ENCODE peak calls at places on chromosomes 6 and 20, in nine cellular contexts. One of them, this sample, is unnamed.
A peak's percentile ranks its signal among the peaks of the same experiment; 100 is the strongest.

GRCh38 chr6:37212268-37212667 is 42.3 kb downstream of the PIM1 start:
- DNase-seq in activated T-helper 1 cell treated with anti-CD3 and anti-CD28 coated beads, Interleukin-12 subunit alpha, Interleukin-12 subunit beta, Interleukin-2, Interleukin-4 antibody, amounts not matched to agents 30 ng/mL and 10 ng/mL and 1 ng/mL, durations not matched to agents 14 hours and 24 hours and 36 hours: no peak
- DNase-seq in CD8-positive, alpha-beta memory T cell: no peak
- DNase-seq in stimulated activated CD8-positive, alpha-beta memory T cell treated with anti-CD3 and anti-CD28 coated beads, Interleukin-7, amount 100 ng/mL, for 24 hours: no peak
- DNase-seq in small intestine: no peak
- DNase-seq in kidney tubule cell: peak; percentile 27
- DNase-seq in gastrocnemius medialis: no peak
- DNase-seq in bronchial epithelial cell: no peak
- DNase-seq in HEK293T: no peak
- DNase-seq in this sample: no peak

GRCh38 chr6:42347456-42347855 is 104.3 kb downstream of the TRERF1 start:
- DNase-seq in activated T-helper 1 cell treated with anti-CD3 and anti-CD28 coated beads, Interleukin-12 subunit alpha, Interleukin-12 subunit beta, Interleukin-2, Interleukin-4 antibody, amounts not matched to agents 30 ng/mL and 10 ng/mL and 1 ng/mL, durations not matched to agents 14 hours and 24 hours and 36 hours: no peak
- DNase-seq in CD8-positive, alpha-beta memory T cell: no peak
- DNase-seq in stimulated activated CD8-positive, alpha-beta memory T cell treated with anti-CD3 and anti-CD28 coated beads, Interleukin-7, amount 100 ng/mL, for 24 hours: no peak
- DNase-seq in small intestine: no peak
- DNase-seq in kidney tubule cell: no peak
- DNase-seq in gastrocnemius medialis: no peak
- DNase-seq in bronchial epithelial cell: no peak
- DNase-seq in HEK293T: no peak
- DNase-seq in this sample: no peak

GRCh38 chr6:133218831-133219230 is 22.3 kb upstream of the EYA4 start:
- DNase-seq in activated T-helper 1 cell treated with anti-CD3 and anti-CD28 coated beads, Interleukin-12 subunit alpha, Interleukin-12 subunit beta, Interleukin-2, Interleukin-4 antibody, amounts not matched to agents 30 ng/mL and 10 ng/mL and 1 ng/mL, durations not matched to agents 14 hours and 24 hours and 36 hours: no peak
- DNase-seq in CD8-positive, alpha-beta memory T cell: no peak
- DNase-seq in stimulated activated CD8-positive, alpha-beta memory T cell treated with anti-CD3 and anti-CD28 coated beads, Interleukin-7, amount 100 ng/mL, for 24 hours: no peak
- DNase-seq in small intestine: no peak
- DNase-seq in kidney tubule cell: peak; percentile 3
- DNase-seq in gastrocnemius medialis: no peak
- DNase-seq in bronchial epithelial cell: peak; percentile 63
- DNase-seq in HEK293T: no peak
- DNase-seq in this sample: no peak

GRCh38 chr6:108748959-108749358 is 99.3 kb upstream of the ARMC2 start:
- DNase-seq in activated T-helper 1 cell treated with anti-CD3 and anti-CD28 coated beads, Interleukin-12 subunit alpha, Interleukin-12 subunit beta, Interleukin-2, Interleukin-4 antibody, amounts not matched to agents 30 ng/mL and 10 ng/mL and 1 ng/mL, durations not matched to agents 14 hours and 24 hours and 36 hours: no peak
- DNase-seq in CD8-positive, alpha-beta memory T cell: no peak
- DNase-seq in stimulated activated CD8-positive, alpha-beta memory T cell treated with anti-CD3 and anti-CD28 coated beads, Interleukin-7, amount 100 ng/mL, for 24 hours: no peak
- DNase-seq in small intestine: no peak
- DNase-seq in kidney tubule cell: no peak
- DNase-seq in gastrocnemius medialis: no peak
- DNase-seq in bronchial epithelial cell: peak; percentile 50
- DNase-seq in HEK293T: no peak
- DNase-seq in this sample: no peak

GRCh38 chr6:107357842-107358241 is 101.5 kb downstream of the PDSS2 start:
- DNase-seq in activated T-helper 1 cell treated with anti-CD3 and anti-CD28 coated beads, Interleukin-12 subunit alpha, Interleukin-12 subunit beta, Interleukin-2, Interleukin-4 antibody, amounts not matched to agents 30 ng/mL and 10 ng/mL and 1 ng/mL, durations not matched to agents 14 hours and 24 hours and 36 hours: no peak
- DNase-seq in CD8-positive, alpha-beta memory T cell: no peak
- DNase-seq in stimulated activated CD8-positive, alpha-beta memory T cell treated with anti-CD3 and anti-CD28 coated beads, Interleukin-7, amount 100 ng/mL, for 24 hours: no peak
- DNase-seq in small intestine: no peak
- DNase-seq in kidney tubule cell: no peak
- DNase-seq in gastrocnemius medialis: no peak
- DNase-seq in bronchial epithelial cell: no peak
- DNase-seq in HEK293T: no peak
- DNase-seq in this sample: no peak

GRCh38 chr6:144338951-144339681 is 54.0 kb downstream of the UTRN start:
- DNase-seq in activated T-helper 1 cell treated with anti-CD3 and anti-CD28 coated beads, Interleukin-12 subunit alpha, Interleukin-12 subunit beta, Interleukin-2, Interleukin-4 antibody, amounts not matched to agents 30 ng/mL and 10 ng/mL and 1 ng/mL, durations not matched to agents 14 hours and 24 hours and 36 hours: no peak
- DNase-seq in CD8-positive, alpha-beta memory T cell: no peak
- DNase-seq in stimulated activated CD8-positive, alpha-beta memory T cell treated with anti-CD3 and anti-CD28 coated beads, Interleukin-7, amount 100 ng/mL, for 24 hours: no peak
- DNase-seq in small intestine: no peak
- DNase-seq in kidney tubule cell: no peak
- DNase-seq in gastrocnemius medialis: no peak
- DNase-seq in bronchial epithelial cell: no peak
- DNase-seq in HEK293T: no peak
- DNase-seq in this sample: no peak

GRCh38 chr6:32639440-32640394 is 2.5 kb downstream of the HLA-DQA1 start:
- DNase-seq in activated T-helper 1 cell treated with anti-CD3 and anti-CD28 coated beads, Interleukin-12 subunit alpha, Interleukin-12 subunit beta, Interleukin-2, Interleukin-4 antibody, amounts not matched to agents 30 ng/mL and 10 ng/mL and 1 ng/mL, durations not matched to agents 14 hours and 24 hours and 36 hours: no peak
- DNase-seq in CD8-positive, alpha-beta memory T cell: no peak
- DNase-seq in stimulated activated CD8-positive, alpha-beta memory T cell treated with anti-CD3 and anti-CD28 coated beads, Interleukin-7, amount 100 ng/mL, for 24 hours: no peak
- DNase-seq in small intestine: no peak
- DNase-seq in kidney tubule cell: no peak
- DNase-seq in gastrocnemius medialis: no peak
- DNase-seq in bronchial epithelial cell: no peak
- DNase-seq in HEK293T: no peak
- DNase-seq in this sample: no peak

GRCh38 chr20:31747640-31748039 is 8.6 kb downstream of the TPX2 start:
- DNase-seq in activated T-helper 1 cell treated with anti-CD3 and anti-CD28 coated beads, Interleukin-12 subunit alpha, Interleukin-12 subunit beta, Interleukin-2, Interleukin-4 antibody, amounts not matched to agents 30 ng/mL and 10 ng/mL and 1 ng/mL, durations not matched to agents 14 hours and 24 hours and 36 hours: no peak
- DNase-seq in CD8-positive, alpha-beta memory T cell: no peak
- DNase-seq in stimulated activated CD8-positive, alpha-beta memory T cell treated with anti-CD3 and anti-CD28 coated beads, Interleukin-7, amount 100 ng/mL, for 24 hours: no peak
- DNase-seq in small intestine: no peak
- DNase-seq in kidney tubule cell: no peak
- DNase-seq in gastrocnemius medialis: peak; percentile 76
- DNase-seq in bronchial epithelial cell: no peak
- DNase-seq in HEK293T: no peak
- DNase-seq in this sample: peak; percentile 54

GRCh38 chr6:156587751-156588301 is 189.4 kb upstream of the ARID1B start:
- DNase-seq in activated T-helper 1 cell treated with anti-CD3 and anti-CD28 coated beads, Interleukin-12 subunit alpha, Interleukin-12 subunit beta, Interleukin-2, Interleukin-4 antibody, amounts not matched to agents 30 ng/mL and 10 ng/mL and 1 ng/mL, durations not matched to agents 14 hours and 24 hours and 36 hours: no peak
- DNase-seq in CD8-positive, alpha-beta memory T cell: no peak
- DNase-seq in stimulated activated CD8-positive, alpha-beta memory T cell treated with anti-CD3 and anti-CD28 coated beads, Interleukin-7, amount 100 ng/mL, for 24 hours: no peak
- DNase-seq in small intestine: no peak
- DNase-seq in kidney tubule cell: peak; percentile 8
- DNase-seq in gastrocnemius medialis: no peak
- DNase-seq in bronchial epithelial cell: peak; percentile 62
- DNase-seq in HEK293T: no peak
- DNase-seq in this sample: no peak

GRCh38 chr6:52839124-52840055 is 1.2 kb downstream of the GSTA5 start:
- DNase-seq in activated T-helper 1 cell treated with anti-CD3 and anti-CD28 coated beads, Interleukin-12 subunit alpha, Interleukin-12 subunit beta, Interleukin-2, Interleukin-4 antibody, amounts not matched to agents 30 ng/mL and 10 ng/mL and 1 ng/mL, durations not matched to agents 14 hours and 24 hours and 36 hours: peak; percentile 2
- DNase-seq in CD8-positive, alpha-beta memory T cell: peak; percentile 8
- DNase-seq in stimulated activated CD8-positive, alpha-beta memory T cell treated with anti-CD3 and anti-CD28 coated beads, Interleukin-7, amount 100 ng/mL, for 24 hours: peak; percentile 10
- DNase-seq in small intestine: peak; percentile 89
- DNase-seq in kidney tubule cell: peak; percentile 82
- DNase-seq in gastrocnemius medialis: no peak
- DNase-seq in bronchial epithelial cell: peak; percentile 77
- DNase-seq in HEK293T: peak; percentile 80
- DNase-seq in this sample: no peak

GRCh38 chr6:75296811-75297779 is 12.5 kb upstream of the TMEM30A start:
- DNase-seq in activated T-helper 1 cell treated with anti-CD3 and anti-CD28 coated beads, Interleukin-12 subunit alpha, Interleukin-12 subunit beta, Interleukin-2, Interleukin-4 antibody, amounts not matched to agents 30 ng/mL and 10 ng/mL and 1 ng/mL, durations not matched to agents 14 hours and 24 hours and 36 hours: no peak
- DNase-seq in CD8-positive, alpha-beta memory T cell: no peak
- DNase-seq in stimulated activated CD8-positive, alpha-beta memory T cell treated with anti-CD3 and anti-CD28 coated beads, Interleukin-7, amount 100 ng/mL, for 24 hours: no peak
- DNase-seq in small intestine: peak; percentile 68
- DNase-seq in kidney tubule cell: peak; percentile 72
- DNase-seq in gastrocnemius medialis: no peak
- DNase-seq in bronchial epithelial cell: peak; percentile 73
- DNase-seq in HEK293T: peak; percentile 23
- DNase-seq in this sample: no peak

GRCh38 chr6:107441706-107442105 is 17.7 kb downstream of the PDSS2 start:
- DNase-seq in activated T-helper 1 cell treated with anti-CD3 and anti-CD28 coated beads, Interleukin-12 subunit alpha, Interleukin-12 subunit beta, Interleukin-2, Interleukin-4 antibody, amounts not matched to agents 30 ng/mL and 10 ng/mL and 1 ng/mL, durations not matched to agents 14 hours and 24 hours and 36 hours: no peak
- DNase-seq in CD8-positive, alpha-beta memory T cell: no peak
- DNase-seq in stimulated activated CD8-positive, alpha-beta memory T cell treated with anti-CD3 and anti-CD28 coated beads, Interleukin-7, amount 100 ng/mL, for 24 hours: no peak
- DNase-seq in small intestine: no peak
- DNase-seq in kidney tubule cell: no peak
- DNase-seq in gastrocnemius medialis: no peak
- DNase-seq in bronchial epithelial cell: no peak
- DNase-seq in HEK293T: no peak
- DNase-seq in this sample: no peak

GRCh38 chr6:20207096-20207454 is 5.2 kb downstream of the MBOAT1 start:
- DNase-seq in activated T-helper 1 cell treated with anti-CD3 and anti-CD28 coated beads, Interleukin-12 subunit alpha, Interleukin-12 subunit beta, Interleukin-2, Interleukin-4 antibody, amounts not matched to agents 30 ng/mL and 10 ng/mL and 1 ng/mL, durations not matched to agents 14 hours and 24 hours and 36 hours: no peak
- DNase-seq in CD8-positive, alpha-beta memory T cell: no peak
- DNase-seq in stimulated activated CD8-positive, alpha-beta memory T cell treated with anti-CD3 and anti-CD28 coated beads, Interleukin-7, amount 100 ng/mL, for 24 hours: no peak
- DNase-seq in small intestine: no peak
- DNase-seq in kidney tubule cell: no peak
- DNase-seq in gastrocnemius medialis: no peak
- DNase-seq in bronchial epithelial cell: no peak
- DNase-seq in HEK293T: no peak
- DNase-seq in this sample: no peak

GRCh38 chr6:123105561-123105960 is 109.5 kb downstream of the CLVS2 start:
- DNase-seq in activated T-helper 1 cell treated with anti-CD3 and anti-CD28 coated beads, Interleukin-12 subunit alpha, Interleukin-12 subunit beta, Interleukin-2, Interleukin-4 antibody, amounts not matched to agents 30 ng/mL and 10 ng/mL and 1 ng/mL, durations not matched to agents 14 hours and 24 hours and 36 hours: no peak
- DNase-seq in CD8-positive, alpha-beta memory T cell: no peak
- DNase-seq in stimulated activated CD8-positive, alpha-beta memory T cell treated with anti-CD3 and anti-CD28 coated beads, Interleukin-7, amount 100 ng/mL, for 24 hours: no peak
- DNase-seq in small intestine: no peak
- DNase-seq in kidney tubule cell: no peak
- DNase-seq in gastrocnemius medialis: no peak
- DNase-seq in bronchial epithelial cell: peak; percentile 28
- DNase-seq in HEK293T: no peak
- DNase-seq in this sample: no peak

GRCh38 chr6:153727910-153728309 is 311.1 kb upstream of the OPRM1 start:
- DNase-seq in activated T-helper 1 cell treated with anti-CD3 and anti-CD28 coated beads, Interleukin-12 subunit alpha, Interleukin-12 subunit beta, Interleukin-2, Interleukin-4 antibody, amounts not matched to agents 30 ng/mL and 10 ng/mL and 1 ng/mL, durations not matched to agents 14 hours and 24 hours and 36 hours: no peak
- DNase-seq in CD8-positive, alpha-beta memory T cell: no peak
- DNase-seq in stimulated activated CD8-positive, alpha-beta memory T cell treated with anti-CD3 and anti-CD28 coated beads, Interleukin-7, amount 100 ng/mL, for 24 hours: no peak
- DNase-seq in small intestine: no peak
- DNase-seq in kidney tubule cell: no peak
- DNase-seq in gastrocnemius medialis: no peak
- DNase-seq in bronchial epithelial cell: peak; percentile 21
- DNase-seq in HEK293T: no peak
- DNase-seq in this sample: no peak

GRCh38 chr20:47296950-47297349 is 59.5 kb downstream of the ZMYND8 start:
- DNase-seq in activated T-helper 1 cell treated with anti-CD3 and anti-CD28 coated beads, Interleukin-12 subunit alpha, Interleukin-12 subunit beta, Interleukin-2, Interleukin-4 antibody, amounts not matched to agents 30 ng/mL and 10 ng/mL and 1 ng/mL, durations not matched to agents 14 hours and 24 hours and 36 hours: no peak
- DNase-seq in CD8-positive, alpha-beta memory T cell: no peak
- DNase-seq in stimulated activated CD8-positive, alpha-beta memory T cell treated with anti-CD3 and anti-CD28 coated beads, Interleukin-7, amount 100 ng/mL, for 24 hours: no peak
- DNase-seq in small intestine: no peak
- DNase-seq in kidney tubule cell: no peak
- DNase-seq in gastrocnemius medialis: no peak
- DNase-seq in bronchial epithelial cell: no peak
- DNase-seq in HEK293T: no peak
- DNase-seq in this sample: no peak

GRCh38 chr6:113356139-113356538 is 501.0 kb upstream of the MARCKS start:
- DNase-seq in activated T-helper 1 cell treated with anti-CD3 and anti-CD28 coated beads, Interleukin-12 subunit alpha, Interleukin-12 subunit beta, Interleukin-2, Interleukin-4 antibody, amounts not matched to agents 30 ng/mL and 10 ng/mL and 1 ng/mL, durations not matched to agents 14 hours and 24 hours and 36 hours: no peak
- DNase-seq in CD8-positive, alpha-beta memory T cell: no peak
- DNase-seq in stimulated activated CD8-positive, alpha-beta memory T cell treated with anti-CD3 and anti-CD28 coated beads, Interleukin-7, amount 100 ng/mL, for 24 hours: no peak
- DNase-seq in small intestine: peak; percentile 3
- DNase-seq in kidney tubule cell: peak; percentile 58
- DNase-seq in gastrocnemius medialis: no peak
- DNase-seq in bronchial epithelial cell: no peak
- DNase-seq in HEK293T: no peak
- DNase-seq in this sample: no peak

GRCh38 chr6:33988121-33989015 is 157.5 kb downstream of the GRM4 start:
- DNase-seq in activated T-helper 1 cell treated with anti-CD3 and anti-CD28 coated beads, Interleukin-12 subunit alpha, Interleukin-12 subunit beta, Interleukin-2, Interleukin-4 antibody, amounts not matched to agents 30 ng/mL and 10 ng/mL and 1 ng/mL, durations not matched to agents 14 hours and 24 hours and 36 hours: no peak
- DNase-seq in CD8-positive, alpha-beta memory T cell: no peak
- DNase-seq in stimulated activated CD8-positive, alpha-beta memory T cell treated with anti-CD3 and anti-CD28 coated beads, Interleukin-7, amount 100 ng/mL, for 24 hours: no peak
- DNase-seq in small intestine: peak; percentile 8
- DNase-seq in kidney tubule cell: no peak
- DNase-seq in gastrocnemius medialis: no peak
- DNase-seq in bronchial epithelial cell: no peak
- DNase-seq in HEK293T: no peak
- DNase-seq in this sample: peak; percentile 51

GRCh38 chr6:11759995-11760394 is 18.6 kb downstream of the ADTRP start:
- DNase-seq in activated T-helper 1 cell treated with anti-CD3 and anti-CD28 coated beads, Interleukin-12 subunit alpha, Interleukin-12 subunit beta, Interleukin-2, Interleukin-4 antibody, amounts not matched to agents 30 ng/mL and 10 ng/mL and 1 ng/mL, durations not matched to agents 14 hours and 24 hours and 36 hours: no peak
- DNase-seq in CD8-positive, alpha-beta memory T cell: no peak
- DNase-seq in stimulated activated CD8-positive, alpha-beta memory T cell treated with anti-CD3 and anti-CD28 coated beads, Interleukin-7, amount 100 ng/mL, for 24 hours: no peak
- DNase-seq in small intestine: peak; percentile 61
- DNase-seq in kidney tubule cell: no peak
- DNase-seq in gastrocnemius medialis: no peak
- DNase-seq in bronchial epithelial cell: no peak
- DNase-seq in HEK293T: no peak
- DNase-seq in this sample: no peak

GRCh38 chr20:12049125-12049524 is 131.4 kb downstream of the BTBD3 start:
- DNase-seq in activated T-helper 1 cell treated with anti-CD3 and anti-CD28 coated beads, Interleukin-12 subunit alpha, Interleukin-12 subunit beta, Interleukin-2, Interleukin-4 antibody, amounts not matched to agents 30 ng/mL and 10 ng/mL and 1 ng/mL, durations not matched to agents 14 hours and 24 hours and 36 hours: no peak
- DNase-seq in CD8-positive, alpha-beta memory T cell: no peak
- DNase-seq in stimulated activated CD8-positive, alpha-beta memory T cell treated with anti-CD3 and anti-CD28 coated beads, Interleukin-7, amount 100 ng/mL, for 24 hours: no peak
- DNase-seq in small intestine: peak; percentile 19
- DNase-seq in kidney tubule cell: peak; percentile 18
- DNase-seq in gastrocnemius medialis: no peak
- DNase-seq in bronchial epithelial cell: peak; percentile 17
- DNase-seq in HEK293T: no peak
- DNase-seq in this sample: no peak

GRCh38 chr6:105793132-105793531 is 293.0 kb upstream of the PRDM1 start:
- DNase-seq in activated T-helper 1 cell treated with anti-CD3 and anti-CD28 coated beads, Interleukin-12 subunit alpha, Interleukin-12 subunit beta, Interleukin-2, Interleukin-4 antibody, amounts not matched to agents 30 ng/mL and 10 ng/mL and 1 ng/mL, durations not matched to agents 14 hours and 24 hours and 36 hours: no peak
- DNase-seq in CD8-positive, alpha-beta memory T cell: no peak
- DNase-seq in stimulated activated CD8-positive, alpha-beta memory T cell treated with anti-CD3 and anti-CD28 coated beads, Interleukin-7, amount 100 ng/mL, for 24 hours: no peak
- DNase-seq in small intestine: peak; percentile 58
- DNase-seq in kidney tubule cell: peak; percentile 55
- DNase-seq in gastrocnemius medialis: no peak
- DNase-seq in bronchial epithelial cell: no peak
- DNase-seq in HEK293T: no peak
- DNase-seq in this sample: no peak

GRCh38 chr20:63833776-63834544 is 2.9 kb upstream of the ZBTB46 start:
- DNase-seq in activated T-helper 1 cell treated with anti-CD3 and anti-CD28 coated beads, Interleukin-12 subunit alpha, Interleukin-12 subunit beta, Interleukin-2, Interleukin-4 antibody, amounts not matched to agents 30 ng/mL and 10 ng/mL and 1 ng/mL, durations not matched to agents 14 hours and 24 hours and 36 hours: no peak
- DNase-seq in CD8-positive, alpha-beta memory T cell: no peak
- DNase-seq in stimulated activated CD8-positive, alpha-beta memory T cell treated with anti-CD3 and anti-CD28 coated beads, Interleukin-7, amount 100 ng/mL, for 24 hours: no peak
- DNase-seq in small intestine: no peak
- DNase-seq in kidney tubule cell: no peak
- DNase-seq in gastrocnemius medialis: no peak
- DNase-seq in bronchial epithelial cell: no peak
- DNase-seq in HEK293T: no peak
- DNase-seq in this sample: no peak

GRCh38 chr20:2814587-2815051 is at the start of gene C20orf141:
- DNase-seq in activated T-helper 1 cell treated with anti-CD3 and anti-CD28 coated beads, Interleukin-12 subunit alpha, Interleukin-12 subunit beta, Interleukin-2, Interleukin-4 antibody, amounts not matched to agents 30 ng/mL and 10 ng/mL and 1 ng/mL, durations not matched to agents 14 hours and 24 hours and 36 hours: no peak
- DNase-seq in CD8-positive, alpha-beta memory T cell: no peak
- DNase-seq in stimulated activated CD8-positive, alpha-beta memory T cell treated with anti-CD3 and anti-CD28 coated beads, Interleukin-7, amount 100 ng/mL, for 24 hours: no peak
- DNase-seq in small intestine: no peak
- DNase-seq in kidney tubule cell: peak; percentile 96
- DNase-seq in gastrocnemius medialis: peak; percentile 59
- DNase-seq in bronchial epithelial cell: peak; percentile 89
- DNase-seq in HEK293T: no peak
- DNase-seq in this sample: no peak

GRCh38 chr6:13311155-13311554 is 17.2 kb downstream of the TBC1D7 start:
- DNase-seq in activated T-helper 1 cell treated with anti-CD3 and anti-CD28 coated beads, Interleukin-12 subunit alpha, Interleukin-12 subunit beta, Interleukin-2, Interleukin-4 antibody, amounts not matched to agents 30 ng/mL and 10 ng/mL and 1 ng/mL, durations not matched to agents 14 hours and 24 hours and 36 hours: no peak
- DNase-seq in CD8-positive, alpha-beta memory T cell: no peak
- DNase-seq in stimulated activated CD8-positive, alpha-beta memory T cell treated with anti-CD3 and anti-CD28 coated beads, Interleukin-7, amount 100 ng/mL, for 24 hours: no peak
- DNase-seq in small intestine: peak; percentile 16
- DNase-seq in kidney tubule cell: no peak
- DNase-seq in gastrocnemius medialis: no peak
- DNase-seq in bronchial epithelial cell: no peak
- DNase-seq in HEK293T: no peak
- DNase-seq in this sample: no peak

GRCh38 chr6:15518878-15519277 is 143.9 kb downstream of the DTNBP1 start:
- DNase-seq in activated T-helper 1 cell treated with anti-CD3 and anti-CD28 coated beads, Interleukin-12 subunit alpha, Interleukin-12 subunit beta, Interleukin-2, Interleukin-4 antibody, amounts not matched to agents 30 ng/mL and 10 ng/mL and 1 ng/mL, durations not matched to agents 14 hours and 24 hours and 36 hours: no peak
- DNase-seq in CD8-positive, alpha-beta memory T cell: no peak
- DNase-seq in stimulated activated CD8-positive, alpha-beta memory T cell treated with anti-CD3 and anti-CD28 coated beads, Interleukin-7, amount 100 ng/mL, for 24 hours: no peak
- DNase-seq in small intestine: no peak
- DNase-seq in kidney tubule cell: no peak
- DNase-seq in gastrocnemius medialis: no peak
- DNase-seq in bronchial epithelial cell: no peak
- DNase-seq in HEK293T: no peak
- DNase-seq in this sample: peak; percentile 47

GRCh38 chr6:45472383-45472782 is 94.6 kb upstream of the SUPT3H start:
- DNase-seq in activated T-helper 1 cell treated with anti-CD3 and anti-CD28 coated beads, Interleukin-12 subunit alpha, Interleukin-12 subunit beta, Interleukin-2, Interleukin-4 antibody, amounts not matched to agents 30 ng/mL and 10 ng/mL and 1 ng/mL, durations not matched to agents 14 hours and 24 hours and 36 hours: no peak
- DNase-seq in CD8-positive, alpha-beta memory T cell: no peak
- DNase-seq in stimulated activated CD8-positive, alpha-beta memory T cell treated with anti-CD3 and anti-CD28 coated beads, Interleukin-7, amount 100 ng/mL, for 24 hours: no peak
- DNase-seq in small intestine: no peak
- DNase-seq in kidney tubule cell: no peak
- DNase-seq in gastrocnemius medialis: peak; percentile 21
- DNase-seq in bronchial epithelial cell: no peak
- DNase-seq in HEK293T: no peak
- DNase-seq in this sample: no peak

GRCh38 chr20:63529861-63530787 is 7.1 kb downstream of the PTK6 start:
- DNase-seq in activated T-helper 1 cell treated with anti-CD3 and anti-CD28 coated beads, Interleukin-12 subunit alpha, Interleukin-12 subunit beta, Interleukin-2, Interleukin-4 antibody, amounts not matched to agents 30 ng/mL and 10 ng/mL and 1 ng/mL, durations not matched to agents 14 hours and 24 hours and 36 hours: no peak
- DNase-seq in CD8-positive, alpha-beta memory T cell: no peak
- DNase-seq in stimulated activated CD8-positive, alpha-beta memory T cell treated with anti-CD3 and anti-CD28 coated beads, Interleukin-7, amount 100 ng/mL, for 24 hours: no peak
- DNase-seq in small intestine: no peak
- DNase-seq in kidney tubule cell: no peak
- DNase-seq in gastrocnemius medialis: no peak
- DNase-seq in bronchial epithelial cell: no peak
- DNase-seq in HEK293T: no peak
- DNase-seq in this sample: no peak

GRCh38 chr6:122580731-122581130 is 29.5 kb upstream of the PKIB start:
- DNase-seq in activated T-helper 1 cell treated with anti-CD3 and anti-CD28 coated beads, Interleukin-12 subunit alpha, Interleukin-12 subunit beta, Interleukin-2, Interleukin-4 antibody, amounts not matched to agents 30 ng/mL and 10 ng/mL and 1 ng/mL, durations not matched to agents 14 hours and 24 hours and 36 hours: no peak
- DNase-seq in CD8-positive, alpha-beta memory T cell: no peak
- DNase-seq in stimulated activated CD8-positive, alpha-beta memory T cell treated with anti-CD3 and anti-CD28 coated beads, Interleukin-7, amount 100 ng/mL, for 24 hours: no peak
- DNase-seq in small intestine: no peak
- DNase-seq in kidney tubule cell: peak; percentile 50
- DNase-seq in gastrocnemius medialis: no peak
- DNase-seq in bronchial epithelial cell: peak; percentile 78
- DNase-seq in HEK293T: no peak
- DNase-seq in this sample: no peak

GRCh38 chr6:33144373-33144772 is 47.9 kb downstream of the COL11A2 start:
- DNase-seq in activated T-helper 1 cell treated with anti-CD3 and anti-CD28 coated beads, Interleukin-12 subunit alpha, Interleukin-12 subunit beta, Interleukin-2, Interleukin-4 antibody, amounts not matched to agents 30 ng/mL and 10 ng/mL and 1 ng/mL, durations not matched to agents 14 hours and 24 hours and 36 hours: no peak
- DNase-seq in CD8-positive, alpha-beta memory T cell: no peak
- DNase-seq in stimulated activated CD8-positive, alpha-beta memory T cell treated with anti-CD3 and anti-CD28 coated beads, Interleukin-7, amount 100 ng/mL, for 24 hours: no peak
- DNase-seq in small intestine: peak; percentile 13
- DNase-seq in kidney tubule cell: peak; percentile 80
- DNase-seq in gastrocnemius medialis: no peak
- DNase-seq in bronchial epithelial cell: peak; percentile 50
- DNase-seq in HEK293T: no peak
- DNase-seq in this sample: no peak

GRCh38 chr6:33192105-33192646 is at the start of gene COL11A2:
- DNase-seq in activated T-helper 1 cell treated with anti-CD3 and anti-CD28 coated beads, Interleukin-12 subunit alpha, Interleukin-12 subunit beta, Interleukin-2, Interleukin-4 antibody, amounts not matched to agents 30 ng/mL and 10 ng/mL and 1 ng/mL, durations not matched to agents 14 hours and 24 hours and 36 hours: no peak
- DNase-seq in CD8-positive, alpha-beta memory T cell: no peak
- DNase-seq in stimulated activated CD8-positive, alpha-beta memory T cell treated with anti-CD3 and anti-CD28 coated beads, Interleukin-7, amount 100 ng/mL, for 24 hours: no peak
- DNase-seq in small intestine: no peak
- DNase-seq in kidney tubule cell: no peak
- DNase-seq in gastrocnemius medialis: no peak
- DNase-seq in bronchial epithelial cell: no peak
- DNase-seq in HEK293T: no peak
- DNase-seq in this sample: no peak

GRCh38 chr6:142943746-142944125 is 1.2 kb downstream of the HIVEP2 start:
- DNase-seq in activated T-helper 1 cell treated with anti-CD3 and anti-CD28 coated beads, Interleukin-12 subunit alpha, Interleukin-12 subunit beta, Interleukin-2, Interleukin-4 antibody, amounts not matched to agents 30 ng/mL and 10 ng/mL and 1 ng/mL, durations not matched to agents 14 hours and 24 hours and 36 hours: peak; percentile 36
- DNase-seq in CD8-positive, alpha-beta memory T cell: peak; percentile 16
- DNase-seq in stimulated activated CD8-positive, alpha-beta memory T cell treated with anti-CD3 and anti-CD28 coated beads, Interleukin-7, amount 100 ng/mL, for 24 hours: no peak
- DNase-seq in small intestine: peak; percentile 35
- DNase-seq in kidney tubule cell: peak; percentile 31
- DNase-seq in gastrocnemius medialis: no peak
- DNase-seq in bronchial epithelial cell: peak; percentile 48
- DNase-seq in HEK293T: no peak
- DNase-seq in this sample: peak; percentile 65

This sample was measured in tibial artery.